ENCODE peak calls at places on chromosome 17, in six cellular contexts. U is activated CD8-positive, alpha-beta memory T cell treated with anti-CD3 and anti-CD28 coated beads, Interleukin-2, amount 50 U/mL, for 4 hours; E is right cardiac atrium; G is NCI-H748 treated with DMSO at 0.1 percent for 48 hours; O is body of pancreas; B is GM13977. H is an unnamed sample.

GRCh38 chr17:41683441-41684007 is 5.2 kb upstream of the EIF1 start:
- DNase-seq in U (no peak), E (no peak), G (no peak), O (no peak), B (no peak), H (no peak)

GRCh38 chr17:45123930-45124796 is 8.2 kb downstream of the PLCD3 start:
- DNase-seq in U (no peak), E (peak), G (no peak), O (no peak), B (no peak), H (no peak)

GRCh38 chr17:48593126-48593829 is at the start of gene HOXB5:
- DNase-seq in U (no peak), E (no peak), G (peak), O (no peak), B (no peak), H (no peak)

GRCh38 chr17:27323538-27324212 is 29.8 kb downstream of the WSB1 start:
- DNase-seq in U (no peak), E (peak), G (peak), O (peak), B (no peak), H (no peak)

GRCh38 chr17:17500999-17501605 is 4.9 kb upstream of the RASD1 start:
- DNase-seq in U (no peak), E (peak), G (no peak), O (no peak), B (no peak), H (no peak)

GRCh38 chr17:41977991-41978390 is 11.4 kb downstream of the CNP start:
- DNase-seq in U (no peak), E (no peak), G (no peak), O (no peak), B (no peak), H (no peak)

GRCh38 chr17:77831497-77832179 is 126.9 kb upstream of the TNRC6C start:
- DNase-seq in U (no peak), E (no peak), G (no peak), O (no peak), B (no peak), H (no peak)

GRCh38 chr17:79174193-79174765 is 99.7 kb downstream of the ENGASE start:
- DNase-seq in U (no peak), E (no peak), G (no peak), O (no peak), B (no peak), H (no peak)

GRCh38 chr17:3730881-3731429 is 7.3 kb downstream of the HASPIN start:
- DNase-seq in U (no peak), E (no peak), G (no peak), O (no peak), B (no peak), H (no peak)

GRCh38 chr17:48478224-48479013 is 48.4 kb upstream of the SKAP1 start:
- DNase-seq in U (no peak), E (no peak), G (no peak), O (no peak), B (peak), H (no peak)

GRCh38 chr17:12180644-12181261 is 160.1 kb downstream of the MAP2K4 start:
- DNase-seq in U (no peak), E (no peak), G (peak), O (peak), B (peak), H (no peak)

GRCh38 chr17:42937712-42938596 is 26.3 kb downstream of the AARSD1 start:
- DNase-seq in U (peak), E (no peak), G (peak), O (peak), B (peak), H (no peak)

GRCh38 chr17:61144137-61144536 is 255.5 kb upstream of the TBX2 start:
- DNase-seq in U (no peak), E (no peak), G (no peak), O (no peak), B (no peak), H (no peak)

GRCh38 chr17:27762527-27763305 is 37.6 kb downstream of the NOS2 start:
- DNase-seq in U (no peak), E (no peak), G (no peak), O (no peak), B (no peak), H (no peak)

GRCh38 chr17:50451943-50452626 is 16.6 kb downstream of the CHAD start:
- DNase-seq in U (no peak), E (no peak), G (no peak), O (no peak), B (no peak), H (no peak)

GRCh38 chr17:66431910-66432309 is 129.5 kb downstream of the PRKCA start:
- DNase-seq in U (no peak), E (no peak), G (no peak), O (no peak), B (no peak), H (no peak)

GRCh38 chr17:47257651-47258339 is 4.2 kb downstream of the ITGB3 start:
- DNase-seq in U (no peak), E (no peak), G (no peak), O (no peak), B (no peak), H (no peak)

GRCh38 chr17:38463451-38463858 is 35.2 kb downstream of the ARHGAP23 start:
- DNase-seq in U (no peak), E (peak), G (no peak), O (no peak), B (no peak), H (no peak)

GRCh38 chr17:73471924-73472323 is 160.1 kb upstream of the CDC42EP4 start:
- DNase-seq in U (no peak), E (no peak), G (no peak), O (no peak), B (no peak), H (no peak)

GRCh38 chr17:67019126-67019507 is 25.2 kb upstream of the CACNG1 start:
- DNase-seq in U (no peak), E (no peak), G (no peak), O (no peak), B (no peak), H (no peak)